ENCODE peak calls at places on chromosomes 2 and 18, in eight cellular contexts. T is nucleus accumbens; D is heart left ventricle; S is iris pigment epithelial cell; N is stimulated activated CD8-positive, alpha-beta memory T cell treated with anti-CD3 and anti-CD28 coated beads, Interleukin-15, amount 100 ng/mL, for 24 hours; C is activated naive CD4-positive, alpha-beta T cell treated with anti-CD3 and anti-CD28 coated beads, Interleukin-2, amount 50 U/mL, for 72 hours; H is GM12865; W is left ventricle myocardium inferior. F is an unnamed sample.

GRCh38 chr2:191376981-191377629 is 131.9 kb downstream of the MYO1B start:
- DNase-seq in T (peak), D (peak), S (peak), N (no peak), C (no peak), H (peak), W (peak), F (peak)

GRCh38 chr2:218546012-218546411 is 22.1 kb downstream of the USP37 start:
- DNase-seq in T (no peak), D (no peak), S (no peak), N (no peak), C (no peak), H (no peak), W (no peak), F (no peak)

GRCh38 chr2:196592912-196593881 is 46.3 kb upstream of the CCDC150 start:
- DNase-seq in T (peak), D (peak), S (peak), N (no peak), C (no peak), H (peak), W (peak), F (peak)

GRCh38 chr2:160842286-160842685 is 317.9 kb upstream of the TANK start:
- DNase-seq in T (no peak), D (no peak), S (no peak), N (no peak), C (no peak), H (no peak), W (no peak), F (no peak)

GRCh38 chr2:8545676-8546318 is 136.1 kb upstream of the ID2 start:
- DNase-seq in T (no peak), D (no peak), S (no peak), N (no peak), C (no peak), H (no peak), W (peak), F (no peak)

GRCh38 chr2:85053802-85054201 is 79.4 kb upstream of the TCF7L1 start:
- DNase-seq in T (no peak), D (no peak), S (peak), N (no peak), C (no peak), H (no peak), W (no peak), F (no peak)

GRCh38 chr18:12304351-12305210 is 3.5 kb upstream of the TUBB6 start:
- DNase-seq in T (no peak), D (no peak), S (peak), N (no peak), C (no peak), H (no peak), W (no peak), F (peak)

GRCh38 chr2:147456729-147457128 is 388.1 kb upstream of the ACVR2A start:
- DNase-seq in T (no peak), D (no peak), S (peak), N (no peak), C (no peak), H (no peak), W (no peak), F (no peak)